ENCODE peak calls at places on chromosomes 4 and X, in four cellular contexts. One of them, this sample, is unnamed.

GRCh38 chr4:1300466-1301455 is 11.1 kb downstream of the MAEA start:
- DNase-seq in HepG2: no peak
- DNase-seq in K562: no peak
- DNase-seq in GM12878: no peak
- DNase-seq in this sample: no peak

GRCh38 chr4:123449780-123450179 is 53.2 kb downstream of the SPRY1 start:
- DNase-seq in GM12878: peak
- DNase-seq in K562: no peak
- DNase-seq in HepG2: peak
- DNase-seq in this sample: no peak

GRCh38 chr4:109548655-109549054 is 11.4 kb upstream of the MCUB start:
- DNase-seq in HepG2: no peak
- DNase-seq in K562: no peak
- DNase-seq in GM12878: no peak
- DNase-seq in this sample: no peak

GRCh38 chr4:138972956-138973819 is 42.4 kb upstream of the NOCT start:
- DNase-seq in GM12878: no peak
- DNase-seq in HepG2: no peak
- DNase-seq in K562: peak
- DNase-seq in this sample: no peak

GRCh38 chr4:41282362-41282761 is 25.6 kb downstream of the UCHL1 start:
- DNase-seq in HepG2: no peak
- DNase-seq in K562: no peak
- DNase-seq in GM12878: no peak
- DNase-seq in this sample: no peak

GRCh38 chrX:152245231-152245630 is 106.9 kb upstream of the MAGEA10 start:
- DNase-seq in GM12878: no peak
- DNase-seq in K562: no peak
- DNase-seq in HepG2: no peak
- DNase-seq in this sample: no peak

GRCh38 chr4:13919021-13919441 is 291.5 kb upstream of the BOD1L1 start:
- DNase-seq in HepG2: no peak
- DNase-seq in GM12878: no peak
- DNase-seq in K562: no peak
- DNase-seq in this sample: no peak

GRCh38 chr4:140704392-140704955 is 51.7 kb downstream of the TBC1D9 start:
- DNase-seq in GM12878: no peak
- DNase-seq in K562: no peak
- DNase-seq in HepG2: no peak
- DNase-seq in this sample: no peak

GRCh38 chr4:145234086-145234694 is 53.8 kb upstream of the OTUD4 start:
- DNase-seq in K562: peak
- DNase-seq in HepG2: peak
- DNase-seq in GM12878: peak
- DNase-seq in this sample: peak
- TF ChIP-seq TARDBP in K562: no peak
- TF ChIP-seq TARDBP in HepG2: no peak
- TF ChIP-seq TARDBP in GM12878: no peak
- TF ChIP-seq TARDBP in this sample: no peak

GRCh38 chr4:55074386-55074785 is 51.0 kb downstream of the KDR start:
- DNase-seq in GM12878: no peak
- DNase-seq in HepG2: no peak
- DNase-seq in K562: no peak
- DNase-seq in this sample: no peak

GRCh38 chr4:55077577-55077976 is 47.8 kb downstream of the KDR start:
- DNase-seq in K562: no peak
- DNase-seq in HepG2: no peak
- DNase-seq in GM12878: no peak
- DNase-seq in this sample: no peak

GRCh38 chr4:55075376-55075775 is 50.0 kb downstream of the KDR start:
- DNase-seq in K562: no peak
- DNase-seq in HepG2: no peak
- DNase-seq in GM12878: no peak
- DNase-seq in this sample: no peak

GRCh38 chr4:55078987-55079386 is 46.4 kb downstream of the KDR start:
- DNase-seq in GM12878: no peak
- DNase-seq in K562: no peak
- DNase-seq in HepG2: no peak
- DNase-seq in this sample: no peak

GRCh38 chr4:55075823-55076418 is 49.5 kb downstream of the KDR start:
- DNase-seq in HepG2: no peak
- DNase-seq in GM12878: no peak
- DNase-seq in K562: no peak
- DNase-seq in this sample: no peak
- TF ChIP-seq TARDBP in HepG2: no peak
- TF ChIP-seq TARDBP in GM12878: no peak
- TF ChIP-seq TARDBP in K562: no peak
- TF ChIP-seq TARDBP in this sample: no peak

GRCh38 chrX:34656467-34656841 is 631 bp downstream of the TMEM47 start:
- DNase-seq in HepG2: no peak
- DNase-seq in GM12878: no peak
- DNase-seq in K562: no peak
- DNase-seq in this sample: no peak

GRCh38 chrX:34655496-34656258 is 1.4 kb downstream of the TMEM47 start:
- DNase-seq in K562: no peak
- DNase-seq in HepG2: no peak
- DNase-seq in GM12878: no peak
- DNase-seq in this sample: no peak

GRCh38 chrX:34656842-34657780 is at the start of gene TMEM47:
- DNase-seq in GM12878: no peak
- DNase-seq in HepG2: no peak
- DNase-seq in K562: peak
- DNase-seq in this sample: peak

GRCh38 chrX:34654939-34655338 is 2.1 kb downstream of the TMEM47 start:
- DNase-seq in K562: no peak
- DNase-seq in GM12878: no peak
- DNase-seq in HepG2: no peak
- DNase-seq in this sample: no peak

GRCh38 chrX:34653811-34654210 is 3.3 kb downstream of the TMEM47 start:
- DNase-seq in HepG2: no peak
- DNase-seq in GM12878: no peak
- DNase-seq in K562: no peak
- DNase-seq in this sample: no peak
- TF ChIP-seq TARDBP in HepG2: no peak
- TF ChIP-seq TARDBP in GM12878: no peak
- TF ChIP-seq TARDBP in K562: no peak
- TF ChIP-seq TARDBP in this sample: no peak

DNA sequence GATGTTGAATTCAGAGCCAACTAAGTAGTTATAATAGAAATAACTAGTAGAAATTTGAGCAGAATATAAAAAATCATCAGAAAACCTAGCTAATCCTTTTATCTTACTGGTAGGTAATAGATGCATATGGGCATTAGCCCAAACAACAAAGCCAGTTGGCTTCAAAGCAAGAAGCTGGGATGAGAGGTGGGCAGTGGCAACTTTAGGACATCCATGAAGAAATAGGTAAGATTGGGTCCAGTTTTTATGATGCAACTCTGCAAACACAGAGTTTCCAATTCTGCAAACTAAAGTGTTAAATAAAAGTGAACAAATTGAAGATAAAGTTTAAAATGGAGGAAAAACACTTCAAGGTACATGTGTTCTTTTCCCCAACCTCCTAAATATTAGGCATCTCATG is 5.1 kb downstream of the PGRMC2 start:
- DNase-seq in GM12878: no peak
- DNase-seq in HepG2: no peak
- DNase-seq in K562: no peak
- DNase-seq in this sample: no peak
- TF ChIP-seq TARDBP in GM12878: no peak
- TF ChIP-seq TARDBP in HepG2: no peak
- TF ChIP-seq TARDBP in K562: no peak
- TF ChIP-seq TARDBP in this sample: no peak

DNA sequence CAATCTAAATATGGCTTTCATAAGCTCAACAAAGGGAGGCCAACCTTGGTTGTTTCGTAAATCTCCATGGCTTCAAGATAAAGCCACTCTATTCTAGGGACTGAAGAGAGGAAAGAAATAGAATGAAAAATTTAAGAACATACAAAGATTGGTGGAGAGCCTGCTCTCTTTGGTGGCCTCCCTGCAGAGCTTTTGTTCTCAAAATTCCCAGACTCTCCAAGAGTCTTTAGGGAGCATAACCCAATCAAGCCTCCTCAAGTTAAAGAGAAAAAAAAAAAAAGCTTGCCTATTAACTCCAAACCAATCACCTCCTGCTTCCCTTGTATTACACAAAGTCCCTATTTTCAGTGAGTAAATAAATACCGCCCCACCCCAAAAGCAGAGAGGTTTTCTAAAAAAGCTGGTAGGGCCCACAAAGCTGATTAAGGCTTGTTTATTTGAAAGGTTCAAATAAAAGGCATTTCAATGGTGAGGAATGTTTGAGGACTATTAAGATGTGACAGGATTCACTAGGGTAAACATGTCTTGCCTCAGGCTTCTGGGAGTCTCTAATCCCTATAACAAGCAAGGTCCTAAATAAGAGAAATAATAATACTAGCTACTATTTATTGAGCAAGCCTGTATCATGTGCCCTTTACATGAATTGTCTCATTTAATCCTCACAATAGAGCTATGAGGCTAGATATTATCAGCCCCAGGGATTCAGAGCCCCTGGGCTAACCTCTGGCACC is 71.6 kb downstream of the GPC3 start:
- DNase-seq in GM12878: no peak
- DNase-seq in HepG2: no peak
- DNase-seq in K562: no peak
- DNase-seq in this sample: no peak
- TF ChIP-seq TARDBP in GM12878: no peak
- TF ChIP-seq TARDBP in HepG2: no peak
- TF ChIP-seq TARDBP in K562: no peak
- TF ChIP-seq TARDBP in this sample: no peak